ENCODE peak calls at places on chromosomes 6 and 20, in ten cellular contexts. M is choroid plexus epithelial cell; H is esophagus squamous epithelium; N is activated CD8-positive, alpha-beta T cell treated with anti-CD3 and anti-CD28 coated beads for 36 hours; D is upper lobe of right lung; R is GM10248; B is neural progenitor cell; F is body of pancreas; V is cardiac fibroblast; S is mesothelial cell of epicardium. G is an unnamed sample.

GRCh38 chr6:137107767-137108105 is 63.0 kb upstream of the IL20RA start:
- DNase-seq in M (no peak), H (no peak), N (no peak), D (no peak), R (no peak), B (no peak), F (no peak), V (no peak), S (no peak), G (no peak)

GRCh38 chr20:11907621-11908020 is 10.1 kb upstream of the BTBD3 start:
- DNase-seq in M (no peak), H (no peak), N (no peak), D (no peak), R (no peak), B (no peak), F (no peak), V (no peak), S (no peak), G (no peak)

GRCh38 chr6:45640081-45640491 is 262.4 kb upstream of the SUPT3H start:
- DNase-seq in M (no peak), H (no peak), N (no peak), D (no peak), R (no peak), B (no peak), F (no peak), V (peak; percentile 65), S (no peak), G (no peak)

GRCh38 chr6:157155838-157156237 is 167.5 kb downstream of the TMEM242 start:
- DNase-seq in M (peak; percentile 55), H (no peak), N (no peak), D (no peak), R (no peak), B (no peak), F (no peak), V (peak; percentile 73), S (no peak), G (no peak)

GRCh38 chr6:90025418-90026089 is 131.3 kb downstream of the GJA10 start:
- DNase-seq in M (peak; percentile 81), H (no peak), N (peak; percentile 75), D (no peak), R (no peak), B (no peak), F (peak; percentile 6), V (peak; percentile 73), S (no peak), G (peak; percentile 84)

GRCh38 chr20:6012166-6012565 is 41.7 kb downstream of the LRRN4 start:
- DNase-seq in M (no peak), H (no peak), N (no peak), D (no peak), R (no peak), B (no peak), F (no peak), V (no peak), S (no peak), G (no peak)

GRCh38 chr20:15058836-15059235 is 721.4 kb upstream of the FLRT3 start:
- DNase-seq in M (peak; percentile 24), H (no peak), N (no peak), D (no peak), R (no peak), B (no peak), F (no peak), V (no peak), S (no peak), G (no peak)

GRCh38 chr6:42766163-42766670 is 15.6 kb upstream of the BICRAL start:
- DNase-seq in M (peak; percentile 63), H (no peak), N (no peak), D (no peak), R (no peak), B (no peak), F (no peak), V (no peak), S (no peak), G (no peak)

GRCh38 chr6:135087803-135088202 is 33.2 kb upstream of the HBS1L start:
- DNase-seq in M (peak; percentile 10), H (no peak), N (peak; percentile 61), D (no peak), R (no peak), B (no peak), F (peak; percentile 71), V (no peak), S (no peak), G (no peak)

DNA sequence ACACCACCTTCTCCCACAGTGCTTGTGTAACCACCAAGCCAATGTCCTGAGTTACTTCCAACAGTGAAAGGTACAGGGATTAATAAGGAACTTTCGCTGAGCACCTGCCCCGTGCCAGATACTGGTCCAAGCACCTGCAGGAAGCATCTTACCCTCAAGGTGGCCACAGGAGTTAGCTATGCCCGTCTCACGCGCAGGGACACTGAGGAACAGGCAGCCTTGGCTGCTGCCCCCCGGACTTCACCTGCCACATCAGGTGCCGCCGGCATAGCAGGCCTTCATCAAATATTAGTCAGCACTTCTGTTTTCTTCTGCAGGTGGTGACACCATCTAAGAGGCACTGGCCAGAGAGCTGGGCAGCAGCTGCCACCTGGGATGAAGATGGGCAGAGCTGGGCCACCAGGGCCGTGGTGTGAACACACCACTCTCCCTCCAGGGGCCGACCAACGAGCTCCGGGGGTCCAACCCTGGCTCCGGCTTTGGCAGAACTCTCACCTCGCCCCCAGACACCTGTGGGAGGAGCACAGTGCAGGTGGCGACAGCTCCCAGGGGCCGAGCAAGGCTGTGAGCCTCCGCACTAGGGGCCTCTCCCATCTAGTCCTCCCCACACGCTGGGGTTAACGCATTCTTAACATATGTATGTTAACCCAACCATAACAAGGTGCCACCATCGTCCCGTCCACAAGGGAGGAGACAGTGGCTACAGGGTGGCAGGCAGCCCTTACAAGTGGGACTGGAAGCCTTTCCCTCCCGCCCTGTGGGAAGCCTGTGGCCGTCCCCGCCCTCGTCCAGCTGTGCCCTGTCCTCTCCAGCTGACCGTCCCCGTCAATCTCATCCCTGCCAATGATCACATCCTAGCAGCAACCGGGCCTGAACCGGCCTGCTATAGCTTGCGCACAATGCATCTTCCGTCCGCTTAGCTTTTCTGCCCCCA is 2.9 kb upstream of the PPDPF start:
- DNase-seq in M (no peak), H (no peak), N (no peak), D (no peak), R (no peak), B (peak; percentile 1), F (no peak), V (no peak), S (no peak), G (no peak)
- TF ChIP-seq CTCF in M (no peak), H (no peak), N (no peak), D (no peak), R (no peak), B (no peak), F (no peak), V (no peak), S (no peak), G (no peak)

GRCh38 chr6:95366414-95366813 is 210.9 kb upstream of the MANEA start:
- DNase-seq in M (no peak), H (no peak), N (no peak), D (no peak), R (no peak), B (no peak), F (no peak), V (no peak), S (no peak), G (no peak)

GRCh38 chr6:95365454-95365853 is 211.9 kb upstream of the MANEA start:
- DNase-seq in M (no peak), H (no peak), N (no peak), D (no peak), R (no peak), B (peak; percentile 7), F (no peak), V (no peak), S (no peak), G (no peak)

DNA sequence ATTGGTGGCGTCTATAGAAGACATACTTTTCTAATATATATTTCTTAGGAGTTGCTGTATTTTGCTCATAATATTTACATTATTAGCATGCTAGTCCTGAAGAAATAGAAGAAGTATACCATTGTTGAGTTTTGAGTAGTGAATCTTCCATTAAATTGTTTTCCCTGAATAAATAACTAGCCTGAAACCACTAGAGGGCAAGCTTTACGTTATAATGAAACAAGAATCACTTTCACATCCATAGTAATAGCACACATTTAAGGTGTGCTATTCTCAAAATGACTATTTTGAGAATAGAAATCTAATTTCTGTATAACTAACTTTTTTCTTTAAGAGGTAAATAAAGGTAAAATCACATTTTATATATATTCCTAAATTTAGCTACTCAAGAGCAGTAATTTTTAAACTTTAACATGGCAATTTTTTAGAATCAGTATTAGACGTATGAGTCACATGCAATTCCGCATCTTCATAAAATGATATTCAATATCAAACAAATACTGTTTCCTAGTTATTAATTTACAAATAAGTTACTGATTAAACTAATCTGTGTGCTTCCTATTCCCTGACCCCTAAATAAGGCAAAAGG is 213.2 kb upstream of the MANEA start:
- DNase-seq in M (peak; percentile 38), H (no peak), N (no peak), D (no peak), R (peak; percentile 18), B (peak; percentile 60), F (no peak), V (peak; percentile 15), S (no peak), G (no peak)
- TF ChIP-seq CTCF in M (peak; percentile 46), H (no peak), N (peak; percentile 27), D (peak; percentile 39), R (peak; percentile 38), B (peak; percentile 70), F (peak; percentile 39), V (peak; percentile 24), S (peak; percentile 43), G (peak; percentile 45)

GRCh38 chr6:13545885-13546284 is 28.5 kb upstream of the SIRT5 start:
- DNase-seq in M (no peak), H (no peak), N (no peak), D (no peak), R (no peak), B (peak; percentile 54), F (no peak), V (no peak), S (no peak), G (no peak)

GRCh38 chr6:13539572-13539971 is 34.8 kb upstream of the SIRT5 start:
- DNase-seq in M (no peak), H (no peak), N (no peak), D (no peak), R (no peak), B (no peak), F (no peak), V (no peak), S (no peak), G (no peak)

GRCh38 chr6:13541496-13541895 is 32.9 kb upstream of the SIRT5 start:
- DNase-seq in M (no peak), H (no peak), N (no peak), D (no peak), R (no peak), B (no peak), F (no peak), V (no peak), S (no peak), G (no peak)

GRCh38 chr6:13548500-13549210 is 25.7 kb upstream of the SIRT5 start:
- DNase-seq in M (no peak), H (no peak), N (no peak), D (no peak), R (no peak), B (no peak), F (no peak), V (no peak), S (no peak), G (no peak)

GRCh38 chr6:13544454-13545186 is 29.8 kb upstream of the SIRT5 start:
- DNase-seq in M (no peak), H (no peak), N (no peak), D (no peak), R (no peak), B (no peak), F (no peak), V (no peak), S (no peak), G (no peak)
- TF ChIP-seq CTCF in M (no peak), H (no peak), N (no peak), D (no peak), R (no peak), B (no peak), F (no peak), V (no peak), S (no peak), G (no peak)

GRCh38 chr20:40706977-40707582 is 18.0 kb upstream of the MAFB start:
- DNase-seq in M (no peak), H (no peak), N (no peak), D (no peak), R (no peak), B (peak; percentile 85), F (peak; percentile 12), V (no peak), S (no peak), G (no peak)
- TF ChIP-seq CTCF in M (peak; percentile 30), H (no peak), N (no peak), D (peak; percentile 28), R (no peak), B (peak; percentile 63), F (peak; percentile 36), V (no peak), S (no peak), G (no peak)

G was measured in AG04450.